ENCODE peak calls at places on chromosomes 12 and 14, in ten cellular contexts. W, Y, C, M, J, A, H, X, L and E are unnamed samples.

GRCh38 chr12:54038760-54039414 is 6.0 kb downstream of the HOXC5 start:
- DNase-seq in J (no peak), C (no peak), W (no peak), X (no peak), L (no peak), M (no peak), A (no peak), Y (no peak), H (no peak), E (no peak)

GRCh38 chr12:92541024-92541423 is 161.8 kb upstream of the PLEKHG7 start:
- DNase-seq in Y (no peak), A (no peak), W (no peak), M (no peak), H (no peak), C (no peak), L (no peak), X (no peak), J (no peak), E (no peak)

GRCh38 chr12:5318874-5319273 is 113.0 kb upstream of the NTF3 start:
- DNase-seq in A (peak), J (peak), Y (peak), M (peak), C (no peak), X (no peak), L (peak), H (no peak), W (peak), E (no peak)

GRCh38 chr14:59629384-59630158 is 53.0 kb upstream of the CCDC175 start:
- DNase-seq in A (no peak), W (no peak), C (no peak), L (no peak), J (no peak), X (no peak), Y (no peak), H (no peak), M (no peak), E (no peak)

GRCh38 chr12:3437986-3438385 is 53.0 kb upstream of the PRMT8 start:
- DNase-seq in L (no peak), M (no peak), H (no peak), Y (no peak), C (no peak), J (no peak), A (no peak), W (no peak), X (no peak), E (no peak)

GRCh38 chr12:117876492-117876816 is 92.3 kb downstream of the KSR2 start:
- DNase-seq in Y (no peak), L (no peak), W (no peak), C (no peak), H (no peak), J (no peak), A (no peak), M (no peak), X (no peak), E (no peak)

GRCh38 chr12:64098709-64099354 is 123.3 kb downstream of the KICS2 start:
- DNase-seq in L (no peak), A (no peak), Y (no peak), X (no peak), M (peak), W (peak), H (no peak), C (no peak), J (peak), E (peak)

GRCh38 chr14:58572092-58572853 is 65.5 kb upstream of the DACT1 start:
- DNase-seq in A (peak), H (no peak), X (no peak), Y (peak), W (peak), C (no peak), M (peak), L (peak), J (peak), E (no peak)

GRCh38 chr12:131896811-131897270 is 2.4 kb downstream of the ULK1 start:
- DNase-seq in Y (peak), J (no peak), A (no peak), M (peak), X (no peak), H (no peak), W (no peak), L (no peak), C (no peak), E (no peak)

GRCh38 chr14:104036250-104036649 is 49.2 kb upstream of the ASPG start:
- DNase-seq in A (no peak), H (no peak), J (no peak), Y (no peak), W (no peak), X (no peak), C (no peak), M (no peak), L (no peak), E (no peak)

GRCh38 chr12:113819495-113819894 is 146.6 kb downstream of the RBM19 start:
- DNase-seq in L (no peak), C (no peak), W (no peak), A (no peak), X (no peak), J (no peak), Y (no peak), H (no peak), M (no peak), E (no peak)

GRCh38 chr12:121916719-121917118 is 1.7 kb upstream of the CFAP251 start:
- DNase-seq in X (no peak), C (no peak), L (no peak), Y (no peak), H (no peak), W (peak), M (no peak), J (peak), A (no peak), E (no peak)

GRCh38 chr12:52847335-52848102 is 1.3 kb downstream of the KRT78 start:
- DNase-seq in A (peak), L (no peak), W (peak), H (peak), J (no peak), M (no peak), Y (no peak), C (no peak), X (no peak), E (no peak)

GRCh38 chr12:64912501-64912900 is 88.1 kb downstream of the TBC1D30 start:
- DNase-seq in J (peak), W (peak), M (peak), L (no peak), X (no peak), Y (no peak), H (peak), C (no peak), A (peak), E (peak)

GRCh38 chr12:21439347-21439746 is 1.9 kb downstream of the PYROXD1 start:
- DNase-seq in H (no peak), J (no peak), L (no peak), Y (no peak), W (no peak), X (no peak), C (no peak), A (no peak), M (no peak), E (no peak)

GRCh38 chr12:40552868-40553267 is 139.4 kb upstream of the CNTN1 start:
- DNase-seq in M (no peak), J (no peak), W (peak), H (no peak), L (no peak), Y (no peak), X (no peak), C (no peak), A (peak), E (no peak)

GRCh38 chr12:51393676-51394545 is 2.7 kb upstream of the GALNT6 start:
- DNase-seq in Y (peak), W (peak), L (peak), H (peak), C (peak), X (no peak), J (peak), M (peak), A (peak), E (no peak)

GRCh38 chr14:64845878-64846277 is 33.8 kb downstream of the SPTB start:
- DNase-seq in H (peak), C (no peak), Y (peak), X (no peak), A (peak), W (peak), J (peak), M (peak), L (peak), E (no peak)

GRCh38 chr12:29316772-29317171 is 64.2 kb downstream of the ERGIC2 start:
- DNase-seq in Y (no peak), M (peak), L (peak), W (peak), H (peak), J (peak), A (peak), X (no peak), C (no peak), E (no peak)

GRCh38 chr12:49220972-49221371 is 32.1 kb upstream of the TUBA1A start:
- DNase-seq in C (no peak), A (no peak), Y (no peak), L (no peak), J (no peak), W (no peak), H (no peak), M (no peak), X (no peak), E (no peak)

GRCh38 chr14:31895206-31895605 is 181.9 kb upstream of the ARHGAP5 start:
- DNase-seq in W (peak), A (peak), C (no peak), M (peak), H (peak), J (peak), L (no peak), X (no peak), Y (peak), E (peak)

GRCh38 chr14:102760485-102761193 is 16.6 kb upstream of the TRAF3 start:
- DNase-seq in A (no peak), J (no peak), X (no peak), H (no peak), W (no peak), M (no peak), C (no peak), L (no peak), Y (no peak), E (no peak)

GRCh38 chr12:75489613-75490210 is 9.2 kb downstream of the GLIPR1 start:
- DNase-seq in A (peak), J (peak), M (no peak), W (peak), X (no peak), Y (no peak), C (no peak), H (no peak), L (no peak), E (no peak)

GRCh38 chr12:95318071-95318545 is 100.5 kb downstream of the VEZT start:
- DNase-seq in A (peak), L (peak), C (no peak), W (peak), Y (peak), H (no peak), X (peak), M (peak), J (peak), E (peak)

GRCh38 chr14:85607571-85608219 is 77.8 kb downstream of the FLRT2 start:
- DNase-seq in X (no peak), J (peak), M (peak), W (peak), A (no peak), H (peak), C (no peak), L (peak), Y (peak), E (peak)

GRCh38 chr14:75711134-75711795 is 50.2 kb downstream of the TTLL5 start:
- DNase-seq in A (peak), Y (peak), H (peak), L (no peak), C (no peak), J (peak), M (peak), X (no peak), W (peak), E (peak)

GRCh38 chr14:105019861-105020814 is 745 bp downstream of the CDCA4 start:
- DNase-seq in W (peak), C (peak), X (no peak), J (peak), Y (no peak), M (peak), L (no peak), H (no peak), A (peak), E (no peak)

GRCh38 chr14:100588671-100589070 is 1.5 kb upstream of the BEGAIN start:
- DNase-seq in H (no peak), Y (no peak), W (no peak), M (no peak), J (no peak), A (no peak), C (no peak), X (no peak), L (no peak), E (no peak)

GRCh38 chr14:68816183-68816942 is 23.5 kb upstream of the ZFP36L1 start:
- DNase-seq in Y (peak), C (peak), A (peak), L (no peak), J (peak), M (peak), W (peak), X (peak), H (peak), E (peak)

GRCh38 chr12:110579889-110580253 is 3.2 kb downstream of the PPTC7 start:
- DNase-seq in L (no peak), A (no peak), X (no peak), M (no peak), C (no peak), Y (no peak), H (no peak), W (no peak), J (no peak), E (no peak)

GRCh38 chr12:68397566-68398158 is 65.5 kb upstream of the MDM1 start:
- DNase-seq in M (no peak), L (no peak), W (peak), A (no peak), C (no peak), Y (no peak), X (no peak), J (no peak), H (no peak), E (no peak)

GRCh38 chr14:65167072-65167645 is 64.8 kb upstream of the MAX start:
- DNase-seq in X (no peak), W (no peak), A (no peak), H (no peak), L (no peak), J (no peak), M (no peak), C (no peak), Y (no peak), E (no peak)

GRCh38 chr12:4118017-4118510 is 155.5 kb upstream of the CCND2 start:
- DNase-seq in A (peak), M (no peak), H (no peak), L (peak), X (no peak), Y (peak), C (no peak), W (peak), J (peak), E (peak)